ENCODE peak calls at places on chromosomes 12 and 14, in four cellular contexts. S is GM10248, Z is ecto neural progenitor cell, H is foreskin melanocyte. O is an unnamed sample.

GRCh38 chr12:57213068-57213715 is 3.4 kb upstream of the NXPH4 start:
- DNase-seq in S (peak), H (peak), Z (peak), O (peak)

GRCh38 chr14:80446356-80446755 is 235.1 kb upstream of the DIO2 start:
- DNase-seq in Z (no peak), H (no peak), S (no peak), O (no peak)

GRCh38 chr14:73744175-73744867 is 30.1 kb upstream of the PNMA1 start:
- DNase-seq in S (no peak), H (no peak), Z (no peak), O (no peak)

GRCh38 chr14:91496790-91497189 is 13.3 kb downstream of the PPP4R3A start:
- DNase-seq in Z (no peak), S (no peak), H (no peak), O (no peak)

GRCh38 chr14:101199028-101199770 is 295.7 kb upstream of the RTL1 start:
- DNase-seq in Z (peak), H (no peak), S (no peak), O (no peak)

GRCh38 chr12:104357431-104357952 is 54.0 kb downstream of the EID3 start:
- DNase-seq in H (no peak), S (no peak), Z (no peak), O (no peak)

GRCh38 chr12:21881950-21882349 is 59.3 kb downstream of the ABCC9 start:
- DNase-seq in S (no peak), H (no peak), Z (no peak), O (no peak)

GRCh38 chr12:128069359-128069997 is 197.5 kb upstream of the TMEM132C start:
- DNase-seq in Z (no peak), H (peak), S (peak), O (peak)

GRCh38 chr14:83419420-83419819 is 1885.8 kb upstream of the SEL1L start:
- DNase-seq in Z (no peak), H (no peak), S (no peak), O (no peak)

GRCh38 chr12:42798811-42799438 is 209.4 kb upstream of the PRICKLE1 start:
- DNase-seq in Z (no peak), H (no peak), S (no peak), O (no peak)

GRCh38 chr12:122867701-122868461 is 28.0 kb downstream of the VPS37B start:
- DNase-seq in H (no peak), S (no peak), Z (no peak), O (no peak)

O was measured in AG09309.